ENCODE peak calls at places on chromosome 22, in six cellular contexts. Z, L, Y, I, N and S are unnamed samples.

GRCh38 chr22:36330655-36331305 is 57.0 kb downstream of the MYH9 start:
- DNase-seq in Z (peak; percentile 77), L (peak; percentile 85), Y (peak; percentile 44), I (peak; percentile 64), N (no peak), S (no peak)

GRCh38 chr22:39039306-39040126 is 1.1 kb upstream of the APOBEC3F start:
- DNase-seq in Z (no peak), L (no peak), Y (no peak), I (no peak), N (no peak), S (no peak)

GRCh38 chr22:46575915-46576555 is 38.6 kb upstream of the CELSR1 start:
- DNase-seq in Z (no peak), L (no peak), Y (peak; percentile 45), I (no peak), N (peak; percentile 20), S (peak; percentile 61)

GRCh38 chr22:48546653-48547424 is 1280.8 kb downstream of the BRD1 start:
- DNase-seq in Z (no peak), L (no peak), Y (no peak), I (no peak), N (no peak), S (no peak)

GRCh38 chr22:49259870-49260615 is 567.6 kb downstream of the BRD1 start:
- DNase-seq in Z (no peak), L (no peak), Y (no peak), I (no peak), N (no peak), S (no peak)

GRCh38 chr22:19887251-19887985 is 32.7 kb upstream of the GNB1L start:
- DNase-seq in Z (no peak), L (no peak), Y (no peak), I (no peak), N (no peak), S (no peak)

GRCh38 chr22:19036523-19037273 is 85.5 kb downstream of the DGCR2 start:
- DNase-seq in Z (no peak), L (peak; percentile 2), Y (no peak), I (no peak), N (no peak), S (peak; percentile 12)

GRCh38 chr22:32545801-32546200 is 71.2 kb downstream of the FBXO7 start:
- DNase-seq in Z (peak; percentile 55), L (peak; percentile 70), Y (no peak), I (peak; percentile 44), N (no peak), S (no peak)

GRCh38 chr22:41284465-41284864 is 1.5 kb downstream of the RANGAP1 start:
- DNase-seq in Z (no peak), L (no peak), Y (no peak), I (no peak), N (no peak), S (no peak)

GRCh38 chr22:49469896-49470740 is 357.6 kb downstream of the BRD1 start:
- DNase-seq in Z (no peak), L (no peak), Y (no peak), I (no peak), N (no peak), S (no peak)

GRCh38 chr22:19769393-19769715 is 8.8 kb downstream of the TBX1 start:
- DNase-seq in Z (no peak), L (no peak), Y (no peak), I (no peak), N (no peak), S (no peak)

GRCh38 chr22:31891366-31892079 is 52.8 kb upstream of the YWHAH start:
- DNase-seq in Z (peak; percentile 82), L (peak; percentile 29), Y (no peak), I (peak; percentile 79), N (peak; percentile 18), S (no peak)

GRCh38 chr22:19429950-19430889 is 1.3 kb downstream of the HIRA start:
- DNase-seq in Z (peak; percentile 78), L (peak; percentile 73), Y (peak; percentile 79), I (peak; percentile 70), N (peak; percentile 27), S (no peak)

GRCh38 chr22:46007003-46007847 is 30.3 kb upstream of the WNT7B start:
- DNase-seq in Z (peak; percentile 88), L (peak; percentile 59), Y (no peak), I (peak; percentile 81), N (no peak), S (peak; percentile 81)

GRCh38 chr22:45248832-45249561 is 8.3 kb upstream of the KIAA0930 start:
- DNase-seq in Z (no peak), L (no peak), Y (no peak), I (no peak), N (no peak), S (peak; percentile 79)

GRCh38 chr22:26894766-26895485 is 237.5 kb downstream of the MIAT start:
- DNase-seq in Z (peak; percentile 96), L (peak; percentile 98), Y (peak; percentile 73), I (peak; percentile 96), N (no peak), S (no peak)

GRCh38 chr22:26942301-26942927 is 285.0 kb downstream of the MIAT start:
- DNase-seq in Z (peak; percentile 22), L (no peak), Y (no peak), I (peak; percentile 7), N (peak; percentile 63), S (peak; percentile 2)

GRCh38 chr22:20805972-20806471 is 32.1 kb downstream of the SERPIND1 start:
- DNase-seq in Z (peak; percentile 12), L (peak; percentile 30), Y (no peak), I (no peak), N (no peak), S (peak; percentile 47)

GRCh38 chr22:20449819-20450550 is 12.4 kb upstream of the SCARF2 start:
- DNase-seq in Z (no peak), L (no peak), Y (no peak), I (no peak), N (no peak), S (no peak)

GRCh38 chr22:47333625-47334024 is 571.2 kb downstream of the TBC1D22A start:
- DNase-seq in Z (peak; percentile 59), L (no peak), Y (no peak), I (peak; percentile 49), N (no peak), S (no peak)

GRCh38 chr22:41021039-41021654 is 70.0 kb downstream of the RBX1 start:
- DNase-seq in Z (no peak), L (peak; percentile 9), Y (peak; percentile 23), I (no peak), N (peak; percentile 10), S (peak; percentile 58)

GRCh38 chr22:44937216-44937615 is 72.6 kb downstream of the PHF21B start:
- DNase-seq in Z (no peak), L (no peak), Y (no peak), I (no peak), N (no peak), S (no peak)

GRCh38 chr22:46063861-46064235 is 86.5 kb upstream of the PPARA start:
- DNase-seq in Z (peak; percentile 34), L (no peak), Y (no peak), I (peak; percentile 30), N (no peak), S (no peak)

GRCh38 chr22:43723816-43724215 is 88.3 kb downstream of the EFCAB6 start:
- DNase-seq in Z (peak; percentile 49), L (no peak), Y (no peak), I (peak; percentile 34), N (no peak), S (no peak)

GRCh38 chr22:36369004-36369921 is 18.5 kb downstream of the MYH9 start:
- DNase-seq in Z (no peak), L (peak; percentile 56), Y (peak; percentile 4), I (no peak), N (no peak), S (peak; percentile 91)

GRCh38 chr22:44782286-44782830 is 30.0 kb downstream of the ARHGAP8 start:
- DNase-seq in Z (no peak), L (no peak), Y (peak; percentile 40), I (no peak), N (no peak), S (no peak)

GRCh38 chr22:50056214-50056972 is 1.7 kb downstream of the TTLL8 start:
- DNase-seq in Z (no peak), L (no peak), Y (no peak), I (no peak), N (no peak), S (no peak)

GRCh38 chr22:39343259-39344045 is 6.3 kb upstream of the SYNGR1 start:
- DNase-seq in Z (peak; percentile 41), L (peak; percentile 66), Y (peak; percentile 85), I (no peak), N (peak; percentile 75), S (peak; percentile 94)

GRCh38 chr22:17369553-17370035 is 334 bp downstream of the CECR2 start:
- DNase-seq in Z (no peak), L (peak; percentile 1), Y (peak; percentile 75), I (no peak), N (peak; percentile 88), S (peak; percentile 46)
- H3K27me3 ChIP-seq in Z (peaks cover 31% of the 10 kb centered on the region), L (peaks cover 72% of the 10 kb centered on the region), Y (peaks cover 3% of the 10 kb centered on the region), I (peaks cover 46% of the 10 kb centered on the region), N (no peaks in the 10 kb centered on the region), S (no peaks in the 10 kb centered on the region)

GRCh38 chr22:22770881-22771280 is 116.7 kb upstream of the IGLL5 start:
- DNase-seq in Z (no peak), L (no peak), Y (no peak), I (no peak), N (no peak), S (no peak)

GRCh38 chr22:22769434-22770279 is 118.0 kb upstream of the IGLL5 start:
- DNase-seq in Z (no peak), L (no peak), Y (no peak), I (no peak), N (peak; percentile 8), S (no peak)

GRCh38 chr22:22770280-22770871 is 117.2 kb upstream of the IGLL5 start:
- DNase-seq in Z (peak; percentile 4), L (peak; percentile 7), Y (peak; percentile 72), I (no peak), N (peak; percentile 68), S (peak; percentile 45)

GRCh38 chr22:22768885-22769284 is 118.7 kb upstream of the IGLL5 start:
- DNase-seq in Z (no peak), L (no peak), Y (no peak), I (no peak), N (no peak), S (no peak)

DNA sequence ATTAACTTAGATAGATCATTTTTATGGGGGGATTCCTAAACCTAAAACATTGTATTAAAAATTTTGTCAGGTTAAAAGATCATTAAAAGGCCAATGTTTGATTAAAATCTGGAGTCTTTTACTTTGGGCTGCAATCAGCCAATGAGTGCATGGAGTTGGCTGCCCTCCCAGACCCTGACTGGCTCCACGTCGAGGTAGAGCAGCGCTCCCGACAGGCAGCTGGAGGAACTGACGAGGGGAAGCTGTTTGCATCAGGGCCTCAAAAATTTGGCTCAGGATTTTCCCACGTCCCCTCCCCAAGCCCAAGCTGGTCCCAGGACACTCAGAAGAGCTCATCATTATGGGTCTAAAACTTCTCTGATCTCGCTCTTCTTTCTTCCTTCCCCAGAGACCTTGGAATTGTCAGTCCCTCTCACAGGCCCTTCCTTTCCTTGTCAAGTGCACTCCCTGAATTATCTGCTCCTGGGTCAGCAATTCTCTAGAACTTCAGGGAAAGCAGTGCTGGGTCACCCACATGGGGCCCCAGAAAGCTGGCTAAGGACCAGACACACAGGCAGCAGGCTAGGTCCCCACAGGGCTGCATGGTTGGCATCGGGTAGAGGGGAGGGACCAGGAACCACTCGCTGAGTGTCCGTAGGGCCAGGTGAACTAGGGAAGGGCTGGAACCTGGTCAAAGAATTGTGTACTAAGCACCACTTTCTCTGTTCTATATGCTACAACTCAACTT is 119.6 kb upstream of the IGLL5 start:
- DNase-seq in Z (no peak), L (no peak), Y (no peak), I (no peak), N (peak; percentile 37), S (no peak)
- H3K4me2 ChIP-seq in Z (no peak overlapping the region), L (no peak overlapping the region), Y (no peak overlapping the region), I (no peak overlapping the region), N (no peak overlapping the region), S (no peak overlapping the region)

GRCh38 chr22:37401401-37401859 is 25.8 kb downstream of the ELFN2 start:
- DNase-seq in Z (peak; percentile 62), L (no peak), Y (peak; percentile 36), I (peak; percentile 53), N (no peak), S (no peak)
- H3K27me3 ChIP-seq in Z (peaks cover 4% of the 10 kb centered on the region), L (no peaks in the 10 kb centered on the region), Y (no peaks in the 10 kb centered on the region), I (peaks cover 2% of the 10 kb centered on the region), N (no peaks in the 10 kb centered on the region), S (no peaks in the 10 kb centered on the region)

GRCh38 chr22:42646569-42647525 is 2.3 kb downstream of the CYB5R3 start:
- DNase-seq in Z (peak; percentile 35), L (no peak), Y (peak; percentile 69), I (peak; percentile 9), N (no peak), S (no peak)
- H3K4me2 ChIP-seq in Z (peak overlapping the region; percentile 60), L (no peak overlapping the region), Y (peak overlapping the region; percentile 92), I (peak overlapping the region; percentile 100), N (no peak overlapping the region), S (no peak overlapping the region)